ENCODE peak calls at places on chromosomes 7 and 10, in eight cellular contexts. One of them, this sample, is unnamed. For H3K9me3, the result is how much of the 10 kb centered on the place peaks cover.

GRCh38 chr10:112953075-112953501 is 3.0 kb downstream of the TCF7L2 start:
- DNase-seq in cardiac muscle cell: peak
- DNase-seq in breast epithelium: no peak
- DNase-seq in AG04450: no peak
- DNase-seq in GM12878: no peak
- DNase-seq in prostate gland: peak
- DNase-seq in WERI-Rb-1: no peak
- DNase-seq in PC-3: no peak
- DNase-seq in this sample: peak

GRCh38 chr10:89303161-89303560 is 1.3 kb downstream of the IFIT2 start:
- DNase-seq in breast epithelium: no peak
- DNase-seq in AG04450: no peak
- DNase-seq in PC-3: no peak
- DNase-seq in GM12878: no peak
- DNase-seq in prostate gland: no peak
- DNase-seq in cardiac muscle cell: no peak
- DNase-seq in WERI-Rb-1: no peak
- DNase-seq in this sample: no peak

GRCh38 chr10:49633327-49634045 is 19.6 kb downstream of the CHAT start:
- DNase-seq in prostate gland: no peak
- DNase-seq in breast epithelium: no peak
- DNase-seq in PC-3: no peak
- DNase-seq in AG04450: no peak
- DNase-seq in GM12878: no peak
- DNase-seq in WERI-Rb-1: no peak
- DNase-seq in cardiac muscle cell: no peak
- DNase-seq in this sample: no peak

GRCh38 chr7:26555971-26556830 is 264.5 kb downstream of the SNX10 start:
- DNase-seq in WERI-Rb-1: peak
- DNase-seq in prostate gland: no peak
- DNase-seq in PC-3: no peak
- DNase-seq in AG04450: no peak
- DNase-seq in GM12878: no peak
- DNase-seq in cardiac muscle cell: no peak
- DNase-seq in breast epithelium: no peak
- DNase-seq in this sample: no peak

GRCh38 chr10:30454744-30455498 is 20.9 kb downstream of the MAP3K8 start:
- DNase-seq in GM12878: no peak
- DNase-seq in PC-3: no peak
- DNase-seq in breast epithelium: no peak
- DNase-seq in cardiac muscle cell: peak
- DNase-seq in AG04450: peak
- DNase-seq in WERI-Rb-1: no peak
- DNase-seq in prostate gland: no peak
- DNase-seq in this sample: no peak

GRCh38 chr10:107611101-107611500 is 446.6 kb upstream of the SORCS1 start:
- DNase-seq in PC-3: peak
- DNase-seq in AG04450: no peak
- DNase-seq in GM12878: no peak
- DNase-seq in WERI-Rb-1: no peak
- DNase-seq in breast epithelium: no peak
- DNase-seq in cardiac muscle cell: no peak
- DNase-seq in prostate gland: no peak
- DNase-seq in this sample: no peak

GRCh38 chr10:97399843-97400545 is 1.1 kb downstream of the RRP12 start:
- DNase-seq in WERI-Rb-1: no peak
- DNase-seq in cardiac muscle cell: peak
- DNase-seq in GM12878: no peak
- DNase-seq in prostate gland: peak
- DNase-seq in AG04450: peak
- DNase-seq in breast epithelium: no peak
- DNase-seq in PC-3: peak
- DNase-seq in this sample: peak

GRCh38 chr10:58064714-58065528 is 202.8 kb downstream of the IPMK start:
- DNase-seq in prostate gland: no peak
- DNase-seq in AG04450: peak
- DNase-seq in WERI-Rb-1: peak
- DNase-seq in PC-3: peak
- DNase-seq in breast epithelium: no peak
- DNase-seq in cardiac muscle cell: peak
- DNase-seq in GM12878: no peak
- DNase-seq in this sample: no peak

GRCh38 chr10:44023517-44023916 is 361.4 kb downstream of the CXCL12 start:
- DNase-seq in AG04450: no peak
- DNase-seq in prostate gland: no peak
- DNase-seq in GM12878: no peak
- DNase-seq in cardiac muscle cell: no peak
- DNase-seq in PC-3: no peak
- DNase-seq in breast epithelium: no peak
- DNase-seq in WERI-Rb-1: no peak
- DNase-seq in this sample: no peak

GRCh38 chr7:41702635-41703371 is at the start of gene INHBA:
- DNase-seq in WERI-Rb-1: no peak
- DNase-seq in cardiac muscle cell: peak
- DNase-seq in prostate gland: no peak
- DNase-seq in GM12878: no peak
- DNase-seq in PC-3: peak
- DNase-seq in AG04450: peak
- DNase-seq in breast epithelium: no peak
- DNase-seq in this sample: no peak

DNA sequence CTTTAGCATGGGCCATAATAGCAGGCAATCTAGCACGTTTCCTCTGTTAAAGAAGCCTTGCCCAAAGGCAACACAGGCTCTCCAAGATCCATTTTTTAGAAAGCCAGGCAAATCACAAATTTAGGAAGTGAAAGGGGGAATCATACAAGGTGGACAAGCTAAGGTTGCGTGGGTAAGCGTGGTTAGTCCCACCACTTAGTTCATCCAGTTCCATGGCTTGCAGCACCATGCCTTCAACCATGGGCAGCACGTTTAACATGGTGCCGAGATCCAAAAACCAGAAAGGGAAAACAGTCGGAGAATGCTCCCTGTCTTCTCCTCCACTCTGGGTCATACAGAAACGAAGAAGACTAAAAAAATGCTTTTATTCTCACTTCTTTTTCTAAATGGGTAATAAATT is 234.4 kb upstream of the IMMP2L start:
- DNase-seq in cardiac muscle cell: peak
- DNase-seq in WERI-Rb-1: no peak
- DNase-seq in breast epithelium: no peak
- DNase-seq in AG04450: no peak
- DNase-seq in prostate gland: no peak
- DNase-seq in PC-3: no peak
- DNase-seq in GM12878: no peak
- DNase-seq in this sample: no peak
- H3K9me3 ChIP-seq in cardiac muscle cell: under half
- H3K9me3 ChIP-seq in WERI-Rb-1: under half
- H3K9me3 ChIP-seq in breast epithelium: half or more
- H3K9me3 ChIP-seq in AG04450: under half
- H3K9me3 ChIP-seq in prostate gland: under half
- H3K9me3 ChIP-seq in PC-3: under half
- H3K9me3 ChIP-seq in GM12878: under half
- H3K9me3 ChIP-seq in this sample: under half

GRCh38 chr10:37680716-37681616 is 176.4 kb downstream of the ZNF248 start:
- DNase-seq in WERI-Rb-1: no peak
- DNase-seq in AG04450: no peak
- DNase-seq in breast epithelium: no peak
- DNase-seq in cardiac muscle cell: no peak
- DNase-seq in GM12878: no peak
- DNase-seq in prostate gland: no peak
- DNase-seq in PC-3: no peak
- DNase-seq in this sample: no peak
- H3K9me3 ChIP-seq in WERI-Rb-1: under half
- H3K9me3 ChIP-seq in AG04450: half or more
- H3K9me3 ChIP-seq in breast epithelium: under half
- H3K9me3 ChIP-seq in cardiac muscle cell: under half
- H3K9me3 ChIP-seq in GM12878: under half
- H3K9me3 ChIP-seq in prostate gland: under half
- H3K9me3 ChIP-seq in PC-3: under half
- H3K9me3 ChIP-seq in this sample: under half

GRCh38 chr10:20372748-20373147 is 524.4 kb downstream of the NEBL start:
- DNase-seq in prostate gland: no peak
- DNase-seq in WERI-Rb-1: no peak
- DNase-seq in cardiac muscle cell: no peak
- DNase-seq in breast epithelium: no peak
- DNase-seq in PC-3: no peak
- DNase-seq in AG04450: no peak
- DNase-seq in GM12878: no peak
- DNase-seq in this sample: no peak
- H3K9me3 ChIP-seq in prostate gland: under half
- H3K9me3 ChIP-seq in WERI-Rb-1: under half
- H3K9me3 ChIP-seq in cardiac muscle cell: under half
- H3K9me3 ChIP-seq in breast epithelium: under half
- H3K9me3 ChIP-seq in PC-3: under half
- H3K9me3 ChIP-seq in AG04450: under half
- H3K9me3 ChIP-seq in GM12878: under half
- H3K9me3 ChIP-seq in this sample: under half

GRCh38 chr7:158532093-158532627 is 55.5 kb downstream of the PTPRN2 start:
- DNase-seq in WERI-Rb-1: no peak
- DNase-seq in prostate gland: no peak
- DNase-seq in breast epithelium: no peak
- DNase-seq in GM12878: no peak
- DNase-seq in cardiac muscle cell: no peak
- DNase-seq in AG04450: no peak
- DNase-seq in PC-3: no peak
- DNase-seq in this sample: no peak

GRCh38 chr7:158533386-158534133 is 54.1 kb downstream of the PTPRN2 start:
- DNase-seq in PC-3: no peak
- DNase-seq in breast epithelium: no peak
- DNase-seq in prostate gland: no peak
- DNase-seq in GM12878: no peak
- DNase-seq in cardiac muscle cell: no peak
- DNase-seq in WERI-Rb-1: no peak
- DNase-seq in AG04450: no peak
- DNase-seq in this sample: no peak

GRCh38 chr7:158529181-158530096 is 58.2 kb downstream of the PTPRN2 start:
- DNase-seq in PC-3: no peak
- DNase-seq in WERI-Rb-1: no peak
- DNase-seq in cardiac muscle cell: no peak
- DNase-seq in prostate gland: no peak
- DNase-seq in GM12878: no peak
- DNase-seq in breast epithelium: no peak
- DNase-seq in AG04450: no peak
- DNase-seq in this sample: no peak

GRCh38 chr7:158530800-158531609 is 56.6 kb downstream of the PTPRN2 start:
- DNase-seq in prostate gland: no peak
- DNase-seq in GM12878: no peak
- DNase-seq in AG04450: no peak
- DNase-seq in breast epithelium: no peak
- DNase-seq in PC-3: no peak
- DNase-seq in WERI-Rb-1: no peak
- DNase-seq in cardiac muscle cell: no peak
- DNase-seq in this sample: no peak

DNA sequence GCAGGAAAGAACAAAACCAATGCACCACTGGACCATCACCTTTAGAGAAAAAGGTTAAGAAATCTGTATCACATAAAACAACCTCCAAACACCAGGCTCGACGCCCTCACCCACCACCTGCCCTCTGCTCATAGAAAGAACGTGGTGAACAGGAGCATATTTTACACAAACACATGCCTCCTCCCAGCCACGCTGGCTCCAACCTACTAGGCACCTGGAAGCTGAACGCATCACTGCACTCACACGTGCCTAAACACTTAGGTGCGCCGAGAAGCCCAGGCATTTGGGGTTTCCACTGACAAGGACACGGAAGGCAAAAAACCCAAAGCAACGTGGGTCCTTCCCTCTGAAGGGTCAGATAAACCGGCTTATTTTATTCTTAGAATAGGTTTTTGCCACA is 56.0 kb downstream of the PTPRN2 start:
- DNase-seq in GM12878: no peak
- DNase-seq in breast epithelium: no peak
- DNase-seq in WERI-Rb-1: no peak
- DNase-seq in PC-3: no peak
- DNase-seq in cardiac muscle cell: no peak
- DNase-seq in AG04450: no peak
- DNase-seq in prostate gland: no peak
- DNase-seq in this sample: no peak
- H3K9me3 ChIP-seq in GM12878: under half
- H3K9me3 ChIP-seq in breast epithelium: under half
- H3K9me3 ChIP-seq in WERI-Rb-1: under half
- H3K9me3 ChIP-seq in PC-3: under half
- H3K9me3 ChIP-seq in cardiac muscle cell: under half
- H3K9me3 ChIP-seq in AG04450: half or more
- H3K9me3 ChIP-seq in prostate gland: under half
- H3K9me3 ChIP-seq in this sample: under half

DNA sequence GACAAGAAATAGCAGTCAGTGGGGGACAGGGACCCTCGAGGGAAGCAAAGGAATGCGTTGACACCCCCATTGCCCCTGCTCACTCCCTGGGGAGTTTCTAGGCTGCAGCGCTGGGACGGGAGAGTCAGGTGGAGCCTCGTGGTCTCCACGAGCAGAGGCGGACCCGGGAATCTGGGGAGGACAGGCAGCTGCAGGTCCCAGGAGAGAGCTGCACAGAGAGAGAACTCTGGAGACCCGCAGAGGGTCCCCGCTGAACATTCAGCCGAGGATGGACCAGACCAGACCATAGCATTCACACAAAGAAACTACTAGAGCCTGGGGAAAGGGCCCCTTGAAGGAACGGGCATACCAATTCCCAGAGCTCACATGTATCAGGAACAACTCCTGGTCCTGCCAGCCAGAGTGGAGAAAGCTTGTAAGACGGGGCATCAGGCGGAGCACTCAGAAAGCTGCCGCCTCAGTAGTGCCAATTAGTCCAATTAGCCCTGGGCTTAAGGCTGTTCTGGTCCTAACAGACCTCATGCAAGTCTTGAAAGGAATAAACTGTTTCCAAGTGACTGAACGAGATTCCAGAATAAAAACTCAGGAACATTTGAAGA is 966.7 kb upstream of the ZNF722 start:
- DNase-seq in AG04450: no peak
- DNase-seq in PC-3: no peak
- DNase-seq in WERI-Rb-1: no peak
- DNase-seq in cardiac muscle cell: no peak
- DNase-seq in breast epithelium: no peak
- DNase-seq in prostate gland: no peak
- DNase-seq in GM12878: no peak
- DNase-seq in this sample: no peak
- H3K9me3 ChIP-seq in AG04450: under half
- H3K9me3 ChIP-seq in PC-3: under half
- H3K9me3 ChIP-seq in WERI-Rb-1: under half
- H3K9me3 ChIP-seq in cardiac muscle cell: under half
- H3K9me3 ChIP-seq in breast epithelium: half or more
- H3K9me3 ChIP-seq in prostate gland: under half
- H3K9me3 ChIP-seq in GM12878: under half
- H3K9me3 ChIP-seq in this sample: under half

This sample was measured in MG63.